ENCODE peak calls at places on chromosome 18, in nine cellular contexts. E is amniotic stem cell; G is HFFc6; A is activated T-cell treated with anti-CD3 and anti-CD28 coated beads for 48 hours; M is LHCN-M2; Z is stimulated activated naive CD8-positive, alpha-beta T cell treated with anti-CD3 and anti-CD28 coated beads, Interleukin-15, amount 100 ng/mL, for 72 hours; S is HFF-Myc; D is ascending aorta; U is NCI-H146. O is an unnamed sample.

GRCh38 chr18:74944676-74945075 is 264.3 kb downstream of the PTGR3 start:
- DNase-seq in D (no peak), S (no peak), U (no peak), M (no peak), Z (no peak), E (no peak), G (no peak), A (no peak), O (no peak)

GRCh38 chr18:79402977-79403722 is 7.4 kb downstream of the NFATC1 start:
- DNase-seq in E (no peak), D (peak), U (peak), M (peak), A (no peak), G (no peak), S (no peak), Z (no peak), O (no peak)

GRCh38 chr18:51383116-51383515 is 185.6 kb upstream of the MEX3C start:
- DNase-seq in D (no peak), E (no peak), M (no peak), A (no peak), Z (no peak), G (no peak), S (no peak), U (no peak), O (no peak)

GRCh38 chr18:55319517-55319905 is 268.5 kb downstream of the TCF4 start:
- DNase-seq in A (no peak), U (no peak), D (no peak), M (peak), E (no peak), Z (no peak), S (no peak), G (peak), O (no peak)

GRCh38 chr18:5630766-5631413 is 87.1 kb upstream of the EPB41L3 start:
- DNase-seq in A (no peak), M (no peak), U (no peak), Z (peak), G (no peak), D (no peak), S (peak), E (no peak), O (no peak)

GRCh38 chr18:70047931-70048603 is 100.4 kb upstream of the CD226 start:
- DNase-seq in G (peak), S (peak), M (peak), A (no peak), E (no peak), D (no peak), Z (no peak), U (no peak), O (no peak)

GRCh38 chr18:69708844-69709243 is 238.8 kb downstream of the CD226 start:
- DNase-seq in Z (no peak), U (no peak), S (no peak), A (no peak), E (no peak), M (no peak), D (no peak), G (no peak), O (no peak)

GRCh38 chr18:36635414-36636096 is 193.2 kb downstream of the TPGS2 start:
- DNase-seq in A (no peak), M (no peak), U (no peak), E (no peak), Z (no peak), G (no peak), D (no peak), S (no peak), O (peak)

GRCh38 chr18:22021701-22022100 is 147.7 kb upstream of the GATA6 start:
- DNase-seq in S (no peak), Z (no peak), U (peak), D (no peak), A (no peak), G (no peak), M (no peak), E (no peak), O (no peak)

GRCh38 chr18:37661478-37661877 is 95.9 kb upstream of the CELF4 start:
- DNase-seq in U (no peak), S (no peak), E (no peak), A (no peak), M (no peak), G (no peak), D (no peak), Z (no peak), O (no peak)

GRCh38 chr18:13455960-13456471 is 237.5 kb downstream of the LDLRAD4 start:
- DNase-seq in Z (peak), S (no peak), M (no peak), G (no peak), D (peak), E (no peak), U (no peak), A (peak), O (peak)

GRCh38 chr18:9918016-9918680 is 4.3 kb downstream of the VAPA start:
- DNase-seq in A (no peak), S (no peak), G (no peak), U (no peak), D (no peak), Z (no peak), E (no peak), M (peak), O (peak)